ENCODE peak calls at places on chromosomes 5 and 9, in nine cellular contexts. S is T-helper 2 cell; T is mesenchymal stem cell; W is hippocampal formation; F is thoracic aorta; Y is OCI-LY7; X is H7; K is NCI-H2171; H is stimulated activated CD8-positive, alpha-beta memory T cell treated with anti-CD3 and anti-CD28 coated beads, Interleukin-4, amount 100 ng/mL, for 48 hours. A is an unnamed sample.

GRCh38 chr9:133396952-133397351 is 20.8 kb downstream of the STKLD1 start:
- DNase-seq in Y (no peak), H (no peak), W (no peak), T (peak), F (no peak), S (no peak), K (no peak), X (peak), A (peak)

GRCh38 chr5:164649266-164649665 is 1143.8 kb downstream of the MAT2B start:
- DNase-seq in Y (no peak), W (no peak), X (no peak), S (no peak), H (no peak), F (no peak), K (no peak), T (no peak), A (no peak)

GRCh38 chr5:88552406-88552805 is 283.8 kb upstream of the TMEM161B start:
- DNase-seq in H (no peak), F (no peak), X (no peak), Y (no peak), W (no peak), S (no peak), K (no peak), T (no peak), A (no peak)

GRCh38 chr5:30041291-30041690 is 1152.2 kb upstream of the CDH6 start:
- DNase-seq in K (no peak), Y (no peak), T (no peak), H (no peak), X (no peak), W (no peak), S (no peak), F (no peak), A (no peak)

GRCh38 chr5:92800360-92800759 is 780.7 kb downstream of the NR2F1-AS1 start:
- DNase-seq in Y (no peak), X (no peak), S (no peak), T (peak), H (no peak), K (peak), F (no peak), W (no peak), A (no peak)

GRCh38 chr5:79759436-79759835 is 69.8 kb downstream of the CMYA5 start:
- DNase-seq in H (no peak), W (no peak), X (no peak), K (no peak), T (peak), S (no peak), F (no peak), Y (no peak), A (no peak)

GRCh38 chr9:128553695-128554094 is 1.3 kb downstream of the SPTAN1 start:
- DNase-seq in F (no peak), H (no peak), X (no peak), S (no peak), T (peak), Y (peak), K (no peak), W (no peak), A (no peak)

GRCh38 chr9:102114557-102114956 is 376.1 kb upstream of the GRIN3A start:
- DNase-seq in H (no peak), Y (no peak), K (no peak), T (no peak), X (no peak), S (no peak), F (no peak), W (no peak), A (no peak)

GRCh38 chr5:6407547-6408259 is 29.4 kb upstream of the MED10 start:
- DNase-seq in X (no peak), K (no peak), W (no peak), T (no peak), S (no peak), F (no peak), H (no peak), Y (no peak), A (no peak)

GRCh38 chr9:112911736-112912135 is 21.1 kb upstream of the SLC46A2 start:
- DNase-seq in T (no peak), K (no peak), F (no peak), X (no peak), H (no peak), W (no peak), Y (no peak), S (no peak), A (no peak)

GRCh38 chr5:16913187-16913839 is 22.8 kb downstream of the MYO10 start:
- DNase-seq in K (no peak), S (no peak), W (no peak), T (no peak), H (no peak), X (no peak), F (no peak), Y (no peak), A (no peak)

GRCh38 chr9:121735065-121735791 is 83.8 kb downstream of the DAB2IP start:
- DNase-seq in F (no peak), T (peak), Y (peak), H (no peak), K (no peak), S (no peak), X (peak), W (no peak), A (peak)

GRCh38 chr5:129243058-129243457 is 148.5 kb downstream of the ISOC1 start:
- DNase-seq in Y (no peak), T (peak), W (no peak), F (no peak), X (no peak), K (no peak), S (no peak), H (no peak), A (no peak)

GRCh38 chr9:75990905-75991304 is 100.4 kb downstream of the PCSK5 start:
- DNase-seq in W (no peak), H (no peak), K (no peak), Y (no peak), F (no peak), S (no peak), X (no peak), T (no peak), A (no peak)

GRCh38 chr9:121222524-121223171 is 21.0 kb upstream of the RAB14 start:
- DNase-seq in H (no peak), W (no peak), X (no peak), T (peak), Y (peak), F (no peak), S (no peak), K (peak), A (no peak)

GRCh38 chr9:127489471-127490115 is 38.3 kb downstream of the LRSAM1 start:
- DNase-seq in S (no peak), W (no peak), X (peak), T (peak), F (no peak), H (no peak), Y (no peak), K (peak), A (peak)

GRCh38 chr5:14724633-14725032 is 60.1 kb downstream of the OTULIN start:
- DNase-seq in X (no peak), T (no peak), F (no peak), H (no peak), W (no peak), S (no peak), K (no peak), Y (no peak), A (no peak)

GRCh38 chr5:60701317-60701988 is 1.5 kb upstream of the DEPDC1B start:
- DNase-seq in S (no peak), Y (no peak), K (no peak), H (no peak), T (no peak), W (no peak), X (no peak), F (no peak), A (no peak)

GRCh38 chr5:34053571-34054271 is 10.7 kb upstream of the C1QTNF3 start:
- DNase-seq in Y (no peak), W (no peak), F (no peak), K (no peak), H (no peak), T (no peak), S (no peak), X (no peak), A (no peak)

GRCh38 chr5:337565-338130 is 16.1 kb downstream of the AHRR start:
- DNase-seq in T (peak), X (peak), H (no peak), W (no peak), F (no peak), S (no peak), Y (no peak), K (no peak), A (no peak)

GRCh38 chr5:154779105-154779504 is 23.9 kb downstream of the LARP1 start:
- DNase-seq in X (no peak), F (no peak), W (no peak), H (no peak), K (no peak), T (peak), Y (no peak), S (no peak), A (no peak)

GRCh38 chr5:36685631-36686147 is 79.3 kb downstream of the SLC1A3 start:
- DNase-seq in Y (no peak), F (no peak), T (peak), W (no peak), S (no peak), K (no peak), X (no peak), H (no peak), A (no peak)

GRCh38 chr5:64518784-64519183 is 13.0 kb downstream of the RGS7BP start:
- DNase-seq in X (no peak), T (no peak), S (no peak), Y (no peak), H (no peak), W (no peak), K (no peak), F (no peak), A (no peak)

GRCh38 chr9:22483528-22484060 is 37.0 kb downstream of the DMRTA1 start:
- DNase-seq in F (no peak), K (no peak), H (no peak), S (no peak), Y (no peak), X (no peak), T (no peak), W (no peak), A (no peak)

GRCh38 chr9:20945856-20946255 is 85.6 kb downstream of the HACD4 start:
- DNase-seq in S (no peak), T (no peak), K (no peak), H (no peak), F (no peak), Y (no peak), W (no peak), X (no peak), A (no peak)

GRCh38 chr5:55855509-55855908 is 4.4 kb downstream of the IL31RA start:
- DNase-seq in T (no peak), X (no peak), Y (no peak), K (no peak), W (no peak), F (no peak), S (no peak), H (peak), A (no peak)

GRCh38 chr9:107667700-107668099 is 178.1 kb upstream of the KLF4 start:
- DNase-seq in F (no peak), W (no peak), Y (no peak), T (no peak), H (no peak), X (no peak), K (no peak), S (no peak), A (no peak)

GRCh38 chr9:134169724-134170401 is 5.5 kb upstream of the RNU6ATAC start:
- DNase-seq in H (no peak), T (no peak), Y (no peak), X (no peak), F (no peak), W (no peak), K (no peak), S (no peak), A (no peak)

GRCh38 chr5:157680239-157680638 is 8.9 kb downstream of the C5orf52 start:
- DNase-seq in X (no peak), H (no peak), F (no peak), W (no peak), Y (no peak), S (no peak), K (no peak), T (no peak), A (no peak)

A was measured in WTC11.